ENCODE peak calls at places on chromosome 15, in nine cellular contexts. One of them, this sample, is unnamed. For H3K4me1, the result is how much of the 10 kb centered on the place peaks cover.

GRCh38 chr15:75107905-75108838 is 84.8 kb downstream of the PPCDC start:
- DNase-seq in colonic mucosa: peak
- DNase-seq in body of pancreas: no peak
- DNase-seq in psoas muscle: no peak
- DNase-seq in fibroblast of lung: peak
- DNase-seq in cardiac muscle cell: peak
- DNase-seq in A549: peak
- DNase-seq in heart left ventricle: no peak
- DNase-seq in left ventricle myocardium inferior: no peak
- DNase-seq in this sample: peak

GRCh38 chr15:44159492-44159891 is 35.6 kb downstream of the FRMD5 start:
- DNase-seq in fibroblast of lung: no peak
- DNase-seq in cardiac muscle cell: no peak
- DNase-seq in body of pancreas: no peak
- DNase-seq in left ventricle myocardium inferior: no peak
- DNase-seq in colonic mucosa: no peak
- DNase-seq in psoas muscle: no peak
- DNase-seq in A549: no peak
- DNase-seq in heart left ventricle: no peak
- DNase-seq in this sample: no peak

GRCh38 chr15:38860682-38861081 is 296.1 kb upstream of the RASGRP1 start:
- DNase-seq in heart left ventricle: no peak
- DNase-seq in psoas muscle: no peak
- DNase-seq in body of pancreas: no peak
- DNase-seq in left ventricle myocardium inferior: no peak
- DNase-seq in colonic mucosa: no peak
- DNase-seq in cardiac muscle cell: peak
- DNase-seq in A549: no peak
- DNase-seq in fibroblast of lung: no peak
- DNase-seq in this sample: no peak

GRCh38 chr15:87033056-87033455 is 953.4 kb downstream of the AGBL1 start:
- DNase-seq in fibroblast of lung: no peak
- DNase-seq in A549: no peak
- DNase-seq in body of pancreas: no peak
- DNase-seq in psoas muscle: no peak
- DNase-seq in colonic mucosa: no peak
- DNase-seq in left ventricle myocardium inferior: no peak
- DNase-seq in heart left ventricle: no peak
- DNase-seq in cardiac muscle cell: peak
- DNase-seq in this sample: no peak

GRCh38 chr15:42679285-42680141 is 57.4 kb downstream of the CDAN1 start:
- DNase-seq in A549: no peak
- DNase-seq in cardiac muscle cell: no peak
- DNase-seq in body of pancreas: no peak
- DNase-seq in psoas muscle: no peak
- DNase-seq in fibroblast of lung: no peak
- DNase-seq in colonic mucosa: no peak
- DNase-seq in heart left ventricle: peak
- DNase-seq in left ventricle myocardium inferior: no peak
- DNase-seq in this sample: no peak

GRCh38 chr15:45646220-45646619 is 11.4 kb downstream of the SQOR start:
- DNase-seq in heart left ventricle: no peak
- DNase-seq in fibroblast of lung: no peak
- DNase-seq in A549: no peak
- DNase-seq in cardiac muscle cell: peak
- DNase-seq in psoas muscle: no peak
- DNase-seq in left ventricle myocardium inferior: no peak
- DNase-seq in body of pancreas: no peak
- DNase-seq in colonic mucosa: no peak
- DNase-seq in this sample: no peak

GRCh38 chr15:31366169-31366734 is 39.6 kb downstream of the KLF13 start:
- DNase-seq in cardiac muscle cell: peak
- DNase-seq in heart left ventricle: peak
- DNase-seq in psoas muscle: peak
- DNase-seq in colonic mucosa: peak
- DNase-seq in left ventricle myocardium inferior: peak
- DNase-seq in A549: no peak
- DNase-seq in fibroblast of lung: peak
- DNase-seq in body of pancreas: peak
- DNase-seq in this sample: peak

GRCh38 chr15:94110476-94111130 is 120.8 kb upstream of the MCTP2 start:
- DNase-seq in body of pancreas: no peak
- DNase-seq in heart left ventricle: no peak
- DNase-seq in left ventricle myocardium inferior: no peak
- DNase-seq in fibroblast of lung: no peak
- DNase-seq in cardiac muscle cell: no peak
- DNase-seq in colonic mucosa: no peak
- DNase-seq in psoas muscle: no peak
- DNase-seq in A549: no peak
- DNase-seq in this sample: no peak

GRCh38 chr15:42919794-42920280 is 741 bp downstream of the TTBK2 start:
- DNase-seq in cardiac muscle cell: peak
- DNase-seq in left ventricle myocardium inferior: no peak
- DNase-seq in fibroblast of lung: peak
- DNase-seq in psoas muscle: no peak
- DNase-seq in heart left ventricle: no peak
- DNase-seq in body of pancreas: no peak
- DNase-seq in A549: no peak
- DNase-seq in colonic mucosa: peak
- DNase-seq in this sample: no peak

GRCh38 chr15:83053151-83053550 is 13.9 kb downstream of the BTBD1 start:
- DNase-seq in heart left ventricle: no peak
- DNase-seq in left ventricle myocardium inferior: no peak
- DNase-seq in psoas muscle: no peak
- DNase-seq in body of pancreas: no peak
- DNase-seq in A549: no peak
- DNase-seq in fibroblast of lung: peak
- DNase-seq in cardiac muscle cell: no peak
- DNase-seq in colonic mucosa: no peak
- DNase-seq in this sample: no peak

DNA sequence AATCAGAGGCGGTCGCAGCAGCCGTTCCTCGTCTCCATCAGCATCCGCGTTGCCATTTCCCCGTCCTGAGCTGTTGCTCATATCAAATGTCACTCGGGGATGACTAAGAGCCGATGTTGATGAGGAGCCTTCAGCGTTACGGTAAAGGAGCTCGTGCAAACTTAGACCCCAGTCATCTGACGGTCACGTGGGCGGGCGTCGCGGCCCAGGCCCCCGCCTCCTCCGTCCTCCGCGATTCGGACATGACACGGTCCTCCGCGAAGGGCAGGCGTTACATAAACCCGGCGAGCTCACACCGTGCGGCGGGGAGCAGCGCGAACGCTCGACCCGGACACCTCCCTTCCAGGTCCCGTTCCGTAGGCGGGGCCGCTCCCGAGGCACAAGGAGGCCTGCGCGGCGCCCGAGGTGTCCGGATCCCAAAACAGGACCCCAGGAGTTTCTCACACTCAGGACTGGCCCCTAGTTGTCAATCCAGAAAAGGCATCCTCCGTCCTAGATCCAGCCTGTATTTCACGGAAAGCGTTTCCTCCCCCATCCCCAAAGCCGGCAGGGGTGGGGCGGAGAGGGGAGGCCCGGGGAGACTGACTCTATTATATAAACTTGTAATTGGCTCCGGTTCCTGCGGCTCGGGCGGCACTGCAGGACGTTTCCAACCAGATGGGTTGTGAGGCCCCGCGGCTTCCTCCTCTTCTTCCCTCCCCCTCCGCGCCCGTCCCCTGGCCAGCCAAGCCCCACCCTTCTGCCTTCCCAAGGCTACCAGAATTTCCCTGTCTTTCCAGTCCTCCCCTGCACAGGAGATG is 100.0 kb upstream of the IGF1R start:
- DNase-seq in psoas muscle: peak
- DNase-seq in heart left ventricle: peak
- DNase-seq in A549: peak
- DNase-seq in body of pancreas: peak
- DNase-seq in cardiac muscle cell: peak
- DNase-seq in left ventricle myocardium inferior: peak
- DNase-seq in colonic mucosa: peak
- DNase-seq in fibroblast of lung: peak
- DNase-seq in this sample: peak
- H3K27ac ChIP-seq in psoas muscle: peak
- H3K27ac ChIP-seq in heart left ventricle: peak
- H3K27ac ChIP-seq in A549: peak
- H3K27ac ChIP-seq in body of pancreas: peak
- H3K27ac ChIP-seq in cardiac muscle cell: no peak
- H3K27ac ChIP-seq in left ventricle myocardium inferior: peak
- H3K27ac ChIP-seq in colonic mucosa: peak
- H3K27ac ChIP-seq in fibroblast of lung: peak
- H3K27ac ChIP-seq in this sample: peak

GRCh38 chr15:62887113-62887570 is 155.4 kb upstream of the TPM1 start:
- DNase-seq in heart left ventricle: no peak
- DNase-seq in left ventricle myocardium inferior: no peak
- DNase-seq in cardiac muscle cell: peak
- DNase-seq in A549: no peak
- DNase-seq in body of pancreas: no peak
- DNase-seq in psoas muscle: no peak
- DNase-seq in fibroblast of lung: no peak
- DNase-seq in colonic mucosa: no peak
- DNase-seq in this sample: no peak
- H3K4me3 ChIP-seq in heart left ventricle: no peak
- H3K4me3 ChIP-seq in left ventricle myocardium inferior: no peak
- H3K4me3 ChIP-seq in cardiac muscle cell: no peak
- H3K4me3 ChIP-seq in A549: no peak
- H3K4me3 ChIP-seq in body of pancreas: no peak
- H3K4me3 ChIP-seq in psoas muscle: no peak
- H3K4me3 ChIP-seq in fibroblast of lung: no peak
- H3K4me3 ChIP-seq in colonic mucosa: no peak
- H3K4me3 ChIP-seq in this sample: no peak

DNA sequence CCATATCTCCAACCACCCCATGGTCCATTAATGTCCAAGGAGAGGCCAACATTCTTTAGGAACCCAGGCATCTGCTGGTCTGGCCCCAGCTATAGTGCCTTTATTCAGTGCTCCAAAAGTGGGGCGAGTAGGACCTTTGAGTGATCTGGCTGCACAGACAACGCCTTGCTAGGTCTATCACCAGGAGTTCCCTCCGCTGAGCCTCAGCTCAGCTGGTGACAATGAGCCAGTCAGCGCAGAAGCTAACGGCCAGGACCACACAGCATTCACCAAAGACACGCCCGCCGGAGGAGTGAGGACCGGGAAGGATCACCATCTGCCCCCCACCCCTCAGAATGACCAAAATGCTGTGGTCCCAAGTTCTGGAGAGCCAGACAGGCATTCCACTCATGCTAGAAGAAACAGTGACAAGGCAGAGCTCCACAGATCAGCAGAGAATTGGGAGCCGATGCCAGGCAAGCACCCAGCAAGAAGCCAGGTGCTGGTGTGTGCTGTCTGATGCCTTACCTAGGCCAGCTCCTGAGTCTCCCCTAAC is 19.0 kb downstream of the TBC1D2B start:
- DNase-seq in body of pancreas: peak
- DNase-seq in left ventricle myocardium inferior: no peak
- DNase-seq in A549: no peak
- DNase-seq in fibroblast of lung: no peak
- DNase-seq in heart left ventricle: no peak
- DNase-seq in cardiac muscle cell: no peak
- DNase-seq in colonic mucosa: no peak
- DNase-seq in psoas muscle: no peak
- DNase-seq in this sample: no peak
- H3K4me1 ChIP-seq in body of pancreas: half or more
- H3K4me1 ChIP-seq in left ventricle myocardium inferior: half or more
- H3K4me1 ChIP-seq in A549: under half
- H3K4me1 ChIP-seq in fibroblast of lung: under half
- H3K4me1 ChIP-seq in heart left ventricle: half or more
- H3K4me1 ChIP-seq in cardiac muscle cell: under half
- H3K4me1 ChIP-seq in colonic mucosa: under half
- H3K4me1 ChIP-seq in psoas muscle: half or more
- H3K4me1 ChIP-seq in this sample: under half

GRCh38 chr15:56353119-56353518 is 12.1 kb upstream of the TEX9 start:
- DNase-seq in psoas muscle: no peak
- DNase-seq in left ventricle myocardium inferior: no peak
- DNase-seq in colonic mucosa: no peak
- DNase-seq in cardiac muscle cell: peak
- DNase-seq in body of pancreas: no peak
- DNase-seq in heart left ventricle: no peak
- DNase-seq in A549: no peak
- DNase-seq in fibroblast of lung: no peak
- DNase-seq in this sample: no peak

GRCh38 chr15:56351957-56352506 is 13.2 kb upstream of the TEX9 start:
- DNase-seq in cardiac muscle cell: peak
- DNase-seq in heart left ventricle: no peak
- DNase-seq in body of pancreas: no peak
- DNase-seq in fibroblast of lung: no peak
- DNase-seq in left ventricle myocardium inferior: no peak
- DNase-seq in colonic mucosa: no peak
- DNase-seq in A549: no peak
- DNase-seq in psoas muscle: no peak
- DNase-seq in this sample: no peak

GRCh38 chr15:56349554-56349953 is 15.7 kb upstream of the TEX9 start:
- DNase-seq in psoas muscle: no peak
- DNase-seq in heart left ventricle: no peak
- DNase-seq in left ventricle myocardium inferior: no peak
- DNase-seq in body of pancreas: no peak
- DNase-seq in fibroblast of lung: no peak
- DNase-seq in cardiac muscle cell: no peak
- DNase-seq in colonic mucosa: no peak
- DNase-seq in A549: no peak
- DNase-seq in this sample: no peak

GRCh38 chr15:56353740-56354139 is 11.5 kb upstream of the TEX9 start:
- DNase-seq in fibroblast of lung: no peak
- DNase-seq in left ventricle myocardium inferior: no peak
- DNase-seq in colonic mucosa: no peak
- DNase-seq in A549: no peak
- DNase-seq in body of pancreas: no peak
- DNase-seq in psoas muscle: no peak
- DNase-seq in heart left ventricle: no peak
- DNase-seq in cardiac muscle cell: peak
- DNase-seq in this sample: no peak

DNA sequence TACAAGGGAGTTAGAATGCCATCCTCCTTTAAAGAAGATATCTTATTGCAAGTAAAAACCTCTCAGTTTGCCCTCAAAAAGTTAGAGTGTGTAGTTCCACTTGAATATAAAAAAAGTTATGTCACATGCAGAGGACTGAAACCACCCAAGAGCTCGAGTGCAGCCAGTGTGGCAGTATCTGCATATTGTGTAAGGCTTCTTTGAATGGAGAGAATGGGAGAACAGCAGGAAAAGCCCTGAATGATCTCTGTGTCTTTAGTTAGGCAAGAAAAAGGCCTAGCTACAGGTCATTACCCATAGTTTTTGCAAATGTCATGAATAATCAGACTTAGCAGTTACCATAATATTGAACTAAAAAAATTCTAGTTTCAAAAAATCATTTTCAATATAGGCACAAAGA is 13.9 kb upstream of the TEX9 start:
- DNase-seq in A549: no peak
- DNase-seq in psoas muscle: no peak
- DNase-seq in body of pancreas: no peak
- DNase-seq in cardiac muscle cell: no peak
- DNase-seq in left ventricle myocardium inferior: no peak
- DNase-seq in fibroblast of lung: no peak
- DNase-seq in colonic mucosa: no peak
- DNase-seq in heart left ventricle: no peak
- DNase-seq in this sample: no peak
- H3K27ac ChIP-seq in A549: no peak
- H3K27ac ChIP-seq in psoas muscle: no peak
- H3K27ac ChIP-seq in body of pancreas: no peak
- H3K27ac ChIP-seq in cardiac muscle cell: no peak
- H3K27ac ChIP-seq in left ventricle myocardium inferior: no peak
- H3K27ac ChIP-seq in fibroblast of lung: no peak
- H3K27ac ChIP-seq in colonic mucosa: no peak
- H3K27ac ChIP-seq in heart left ventricle: no peak
- H3K27ac ChIP-seq in this sample: no peak

GRCh38 chr15:100879046-100879445 is 585 bp upstream of the ALDH1A3 start:
- DNase-seq in colonic mucosa: no peak
- DNase-seq in cardiac muscle cell: peak
- DNase-seq in fibroblast of lung: no peak
- DNase-seq in body of pancreas: no peak
- DNase-seq in psoas muscle: no peak
- DNase-seq in left ventricle myocardium inferior: no peak
- DNase-seq in heart left ventricle: no peak
- DNase-seq in A549: peak
- DNase-seq in this sample: no peak
- H3K4me3 ChIP-seq in colonic mucosa: peak
- H3K4me3 ChIP-seq in cardiac muscle cell: peak
- H3K4me3 ChIP-seq in fibroblast of lung: no peak
- H3K4me3 ChIP-seq in body of pancreas: no peak
- H3K4me3 ChIP-seq in psoas muscle: peak
- H3K4me3 ChIP-seq in left ventricle myocardium inferior: peak
- H3K4me3 ChIP-seq in heart left ventricle: peak
- H3K4me3 ChIP-seq in A549: peak
- H3K4me3 ChIP-seq in this sample: peak